ENCODE peak calls at places on chromosomes 4 and X, in four cellular contexts. Y is HCT116, U is astrocyte, B is MM.1S. A is an unnamed sample. For H3K4me1, the result is how much of the 10 kb centered on the place peaks cover.

GRCh38 chrX:47514553-47515235 is 31.7 kb upstream of the ZNF41 start:
- DNase-seq in Y (no peak), U (peak), B (no peak), A (peak)

GRCh38 chrX:73943572-73943899 is 360.4 kb upstream of the ZCCHC13 start:
- DNase-seq in Y (no peak), U (no peak), B (no peak), A (no peak)

GRCh38 chrX:40922307-40922706 is 162.9 kb upstream of the USP9X start:
- DNase-seq in Y (peak), U (peak), B (peak), A (peak)

GRCh38 chrX:55919367-55920221 is 202.0 kb downstream of the RRAGB start:
- DNase-seq in Y (no peak), U (no peak), B (peak), A (peak)

GRCh38 chr4:26809811-26810210 is 50.8 kb upstream of the STIM2 start:
- DNase-seq in Y (no peak), U (no peak), B (no peak), A (no peak)

GRCh38 chr4:20463176-20463430 is 211.4 kb downstream of the SLIT2 start:
- DNase-seq in Y (no peak), U (no peak), B (no peak), A (no peak)

GRCh38 chr4:157221895-157222763 is 1.6 kb downstream of the GRIA2 start:
- DNase-seq in Y (no peak), U (peak), B (no peak), A (no peak)

GRCh38 chr4:102268355-102268754 is 76.9 kb downstream of the SLC39A8 start:
- DNase-seq in Y (no peak), U (no peak), B (no peak), A (no peak)

GRCh38 chr4:5409237-5409636 is 299.1 kb downstream of the EVC2 start:
- DNase-seq in Y (no peak), U (peak), B (no peak), A (no peak)

GRCh38 chr4:140096921-140097320 is 57.1 kb downstream of the MAML3 start:
- DNase-seq in Y (no peak), U (no peak), B (no peak), A (no peak)

GRCh38 chrX:117510453-117510852 is 606.2 kb downstream of the KLHL13 start:
- DNase-seq in Y (no peak), U (no peak), B (no peak), A (no peak)

GRCh38 chrX:139877710-139878414 is 55.0 kb downstream of the ATP11C start:
- DNase-seq in Y (no peak), U (no peak), B (no peak), A (peak)

GRCh38 chr4:185728886-185729285 is 83.1 kb downstream of the SORBS2 start:
- DNase-seq in Y (no peak), U (no peak), B (no peak), A (no peak)

GRCh38 chr4:34261799-34262314 is 1982.5 kb downstream of the ARAP2 start:
- DNase-seq in Y (no peak), U (no peak), B (no peak), A (peak)

GRCh38 chrX:43969504-43970501 is 3.4 kb downstream of the NDP start:
- DNase-seq in Y (no peak), U (peak), B (no peak), A (peak)

GRCh38 chr4:26020896-26021295 is 106.9 kb downstream of the SMIM20 start:
- DNase-seq in Y (no peak), U (peak), B (no peak), A (no peak)

GRCh38 chrX:69024931-69025330 is 140.3 kb downstream of the PJA1 start:
- DNase-seq in Y (no peak), U (peak), B (no peak), A (peak)

GRCh38 chrX:112048707-112049106 is 33.9 kb downstream of the TRPC5 start:
- DNase-seq in Y (no peak), U (no peak), B (no peak), A (no peak)

GRCh38 chrX:71911023-71911730 is 532 bp downstream of the NHSL2 start:
- DNase-seq in Y (no peak), U (no peak), B (peak), A (no peak)

GRCh38 chr4:105186701-105187158 is 40.1 kb downstream of the TET2 start:
- DNase-seq in Y (no peak), U (peak), B (no peak), A (peak)

GRCh38 chr4:118953276-118953675 is 64.6 kb downstream of the SYNPO2 start:
- DNase-seq in Y (no peak), U (peak), B (no peak), A (peak)

GRCh38 chr4:10180603-10180926 is 64.0 kb upstream of the WDR1 start:
- DNase-seq in Y (no peak), U (no peak), B (no peak), A (no peak)

GRCh38 chr4:10179957-10180602 is 63.5 kb upstream of the WDR1 start:
- DNase-seq in Y (no peak), U (no peak), B (no peak), A (no peak)

GRCh38 chr4:10181745-10182445 is 65.3 kb upstream of the WDR1 start:
- DNase-seq in Y (no peak), U (no peak), B (no peak), A (no peak)

GRCh38 chr4:10180927-10181744 is 64.5 kb upstream of the WDR1 start:
- DNase-seq in Y (no peak), U (no peak), B (peak), A (no peak)

GRCh38 chr4:10178763-10179162 is 62.2 kb upstream of the WDR1 start:
- DNase-seq in Y (no peak), U (no peak), B (no peak), A (no peak)
- H2AFZ ChIP-seq in Y (no peak), U (no peak), B (no peak), A (no peak)

GRCh38 chrX:37906357-37906756 is 59.0 kb upstream of the DYNLT3 start:
- DNase-seq in Y (no peak), U (no peak), B (no peak), A (no peak)
- H3K9ac ChIP-seq in Y (no peak), U (peak), B (no peak), A (no peak)

GRCh38 chr4:151473521-151474097 is 64.6 kb downstream of the FHIP1A start:
- DNase-seq in Y (no peak), U (no peak), B (peak), A (no peak)

GRCh38 chr4:151471728-151472127 is 62.8 kb downstream of the FHIP1A start:
- DNase-seq in Y (no peak), U (no peak), B (no peak), A (no peak)

GRCh38 chr4:151472711-151473110 is 63.7 kb downstream of the FHIP1A start:
- DNase-seq in Y (no peak), U (no peak), B (no peak), A (no peak)

GRCh38 chr4:151472297-151472696 is 63.3 kb downstream of the FHIP1A start:
- DNase-seq in Y (no peak), U (no peak), B (no peak), A (no peak)

DNA sequence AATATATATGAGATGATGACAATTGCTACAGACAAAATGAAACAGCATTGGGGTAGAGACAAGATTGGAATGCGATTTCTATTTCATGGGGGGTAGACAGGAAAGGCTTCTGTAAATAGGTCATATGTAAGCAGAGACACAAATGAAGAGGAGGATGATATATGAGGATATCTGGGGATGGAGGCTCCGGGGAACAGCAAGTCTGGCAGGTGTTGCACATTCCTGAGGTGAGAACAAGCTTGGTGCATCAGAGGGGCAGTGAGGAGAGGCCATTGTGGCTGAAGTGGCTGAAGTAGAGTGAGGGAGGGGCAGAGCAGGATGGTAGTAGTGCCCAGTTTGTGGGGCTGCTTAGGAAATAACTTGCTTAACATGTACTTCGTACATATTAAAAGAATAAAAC is 66.4 kb downstream of the FHIP1A start:
- DNase-seq in Y (no peak), U (peak), B (no peak), A (no peak)
- H3K4me1 ChIP-seq in Y (under half), U (under half), B (under half), A (under half)

DNA sequence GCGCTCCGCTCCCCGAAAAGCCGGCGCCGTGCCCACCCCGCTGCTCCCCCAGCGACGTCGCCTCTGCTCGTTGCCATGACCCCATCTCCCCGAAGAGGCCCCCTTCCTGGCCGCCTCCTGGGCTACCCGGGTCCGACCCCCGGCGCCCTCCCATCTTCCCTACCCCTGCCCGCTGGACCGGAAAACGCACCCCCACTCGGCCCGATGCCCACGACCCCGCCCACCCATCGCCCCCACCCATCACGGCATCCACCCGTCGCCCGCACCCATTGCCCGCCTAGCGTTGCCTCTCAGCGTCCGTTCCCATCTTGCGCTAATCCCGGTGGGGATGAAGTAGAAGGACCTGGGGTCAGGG is 421 bp downstream of the GDI1 start:
- DNase-seq in Y (no peak), U (no peak), B (no peak), A (no peak)
- H2AFZ ChIP-seq in Y (no peak), U (no peak), B (no peak), A (peak)

GRCh38 chrX:99078301-99078700 is 1331.8 kb downstream of the PCDH19 start:
- DNase-seq in Y (no peak), U (no peak), B (no peak), A (no peak)
- H3K9ac ChIP-seq in Y (no peak), U (no peak), B (no peak), A (no peak)

DNA sequence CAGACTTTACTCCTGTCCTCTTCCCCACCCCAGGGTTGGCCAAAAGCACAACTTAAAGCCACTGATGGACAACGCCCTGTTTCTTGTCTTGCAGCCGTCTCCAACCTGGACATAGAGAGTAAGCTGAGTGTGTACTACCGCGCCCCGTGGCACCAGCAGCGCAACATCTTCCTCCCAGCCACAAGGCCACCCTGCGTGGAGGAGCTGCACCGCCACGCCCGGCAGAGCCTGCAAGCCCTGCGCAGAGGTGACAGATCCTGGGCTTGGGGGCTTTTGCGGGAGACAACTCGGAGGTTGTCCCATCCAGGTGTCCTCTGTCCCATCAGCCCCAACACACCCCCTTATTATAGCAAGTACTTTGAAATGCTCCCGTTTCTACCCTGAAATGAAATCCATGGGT is 49.6 kb upstream of the SCML1 start:
- DNase-seq in Y (no peak), U (no peak), B (no peak), A (no peak)
- H3K4me1 ChIP-seq in Y (under half), U (under half), B (under half), A (under half)

DNA sequence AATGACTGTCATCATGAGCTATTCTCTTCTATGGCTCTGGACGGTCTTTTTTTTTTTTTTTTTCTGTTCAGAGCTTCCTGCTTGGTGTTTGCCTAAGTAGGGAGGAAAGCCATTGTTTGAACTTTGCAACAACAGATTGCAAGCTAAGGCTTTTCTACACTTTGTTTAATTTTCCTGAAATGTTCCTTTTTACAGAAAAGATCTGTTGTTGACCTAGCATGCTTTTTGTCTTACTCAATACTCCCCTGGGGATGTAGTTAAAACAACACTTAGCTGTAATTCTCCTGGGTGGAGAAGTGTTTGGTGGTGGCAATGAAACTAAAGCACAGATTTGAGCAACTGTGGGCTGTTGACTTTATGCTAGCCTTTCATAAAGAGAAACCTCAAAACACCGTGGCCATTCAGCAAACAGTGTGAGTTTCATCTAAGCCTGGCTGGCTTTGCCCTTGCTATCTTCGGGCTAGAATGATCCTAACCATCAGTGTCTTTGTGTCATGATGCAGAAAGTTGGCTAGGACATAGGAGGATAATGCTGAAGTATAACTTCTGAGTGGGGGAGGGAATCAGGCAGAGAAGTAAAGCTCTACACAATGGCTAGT is 110.5 kb downstream of the ANXA3 start:
- DNase-seq in Y (no peak), U (no peak), B (peak), A (peak)
- H2AFZ ChIP-seq in Y (no peak), U (peak), B (no peak), A (peak)

GRCh38 chrX:17187301-17187836 is 187.6 kb upstream of the NHS start:
- DNase-seq in Y (no peak), U (no peak), B (no peak), A (no peak)

GRCh38 chrX:17183566-17183965 is 191.4 kb upstream of the NHS start:
- DNase-seq in Y (no peak), U (no peak), B (no peak), A (peak)

DNA sequence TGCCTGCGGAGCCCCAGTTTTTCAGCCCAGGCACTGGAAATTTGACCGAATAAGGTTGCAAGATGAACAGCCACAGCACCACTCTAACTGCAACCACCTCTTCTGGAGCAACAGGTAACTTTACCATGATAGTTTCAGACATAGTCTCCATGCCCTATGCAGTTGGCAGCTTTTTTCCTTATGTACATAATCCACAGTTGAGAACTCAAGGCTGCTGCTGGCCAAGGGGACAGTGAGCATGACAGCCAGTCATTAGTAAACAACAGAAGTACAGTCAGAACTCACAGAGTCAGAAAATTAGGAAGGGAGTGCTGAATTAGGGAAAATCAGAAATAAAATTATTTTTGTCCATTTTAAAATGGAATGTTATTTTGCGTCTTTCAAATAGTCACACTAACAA is 192.7 kb upstream of the NHS start:
- DNase-seq in Y (no peak), U (no peak), B (no peak), A (no peak)
- H3K9ac ChIP-seq in Y (no peak), U (no peak), B (no peak), A (no peak)

DNA sequence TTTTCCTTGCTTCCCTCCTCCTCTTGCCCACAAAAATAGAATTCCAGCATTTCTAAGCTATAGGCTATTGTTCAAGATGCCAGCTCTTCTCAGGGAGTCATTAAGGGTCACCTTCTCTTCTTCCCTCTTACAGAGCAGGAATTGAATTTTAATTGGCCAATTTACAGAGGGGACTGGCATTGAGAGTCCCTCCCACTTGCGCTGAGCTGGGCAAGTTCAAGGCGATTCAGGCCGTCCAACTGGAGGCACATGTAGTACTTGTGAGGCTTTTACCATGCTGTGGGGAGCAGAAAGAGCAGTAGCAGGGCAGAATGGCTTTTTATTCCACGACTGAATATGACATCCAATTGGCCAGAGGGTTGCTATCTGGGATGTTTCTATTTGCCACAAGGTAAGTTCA is 181.9 kb downstream of the SOWAHB start:
- DNase-seq in Y (no peak), U (no peak), B (no peak), A (no peak)
- H3K4me1 ChIP-seq in Y (under half), U (under half), B (under half), A (under half)

GRCh38 chr4:112515278-112516075 is 503 bp downstream of the NEUROG2 start:
- DNase-seq in Y (no peak), U (peak), B (peak), A (peak)

GRCh38 chr4:112514079-112514448 is 1.9 kb downstream of the NEUROG2 start:
- DNase-seq in Y (no peak), U (no peak), B (peak), A (no peak)

GRCh38 chr4:112516401-112517066 is 554 bp upstream of the NEUROG2 start:
- DNase-seq in Y (no peak), U (no peak), B (peak), A (no peak)

GRCh38 chr4:112516076-112516385 is at the start of gene NEUROG2:
- DNase-seq in Y (no peak), U (no peak), B (no peak), A (no peak)

GRCh38 chr4:112514449-112515277 is 1.3 kb downstream of the NEUROG2 start:
- DNase-seq in Y (no peak), U (no peak), B (peak), A (no peak)
- H2AFZ ChIP-seq in Y (peak), U (peak), B (peak), A (no peak)

A was measured in PC-3.